ENCODE peak calls at places on chromosomes 13 and 19, in seven cellular contexts. V is hepatic stellate cell, B is heart left ventricle, E is hypothalamus, Y is RCC 7860, C is NCI-H1092, S is ascending aorta. I is an unnamed sample.
A peak's percentile ranks its signal among the peaks of the same experiment; 100 is the strongest.

GRCh38 chr13:114249062-114249461 is 14.4 kb downstream of the CDC16 start:
- DNase-seq in V (no peak), B (no peak), E (no peak), Y (no peak), C (no peak), S (no peak), I (no peak)

GRCh38 chr19:56748443-56748842 is 76.9 kb upstream of the ZNF835 start:
- DNase-seq in V (no peak), B (no peak), E (no peak), Y (no peak), C (no peak), S (no peak), I (peak; percentile 66)

GRCh38 chr19:54415208-54415900 is at the start of gene TTYH1:
- DNase-seq in V (peak; percentile 13), B (no peak), E (peak; percentile 73), Y (no peak), C (no peak), S (no peak), I (no peak)

GRCh38 chr19:15195987-15196682 is 4.7 kb downstream of the NOTCH3 start:
- DNase-seq in V (peak; percentile 52), B (no peak), E (no peak), Y (no peak), C (no peak), S (no peak), I (no peak)

GRCh38 chr19:35048911-35049411 is 7.4 kb downstream of the HPN start:
- DNase-seq in V (no peak), B (peak; percentile 67), E (peak; percentile 76), Y (no peak), C (no peak), S (no peak), I (peak; percentile 77)

GRCh38 chr19:35063940-35064818 is 22.7 kb downstream of the HPN start:
- DNase-seq in V (peak; percentile 51), B (no peak), E (no peak), Y (no peak), C (no peak), S (no peak), I (no peak)

GRCh38 chr13:113076681-113077401 is 28.8 kb upstream of the F7 start:
- DNase-seq in V (no peak), B (no peak), E (no peak), Y (no peak), C (no peak), S (no peak), I (no peak)

GRCh38 chr13:39781381-39781780 is 125.9 kb downstream of the COG6 start:
- DNase-seq in V (no peak), B (no peak), E (no peak), Y (no peak), C (no peak), S (no peak), I (no peak)

GRCh38 chr19:19083413-19084178 is 19.8 kb downstream of the SLC25A42 start:
- DNase-seq in V (no peak), B (peak; percentile 46), E (no peak), Y (no peak), C (no peak), S (no peak), I (no peak)

GRCh38 chr19:51131780-51132680 is 7.3 kb downstream of the SIGLEC9 start:
- DNase-seq in V (peak; percentile 66), B (peak; percentile 57), E (no peak), Y (no peak), C (no peak), S (no peak), I (no peak)

GRCh38 chr19:5526691-5527090 is 41.1 kb downstream of the TINCR start:
- DNase-seq in V (no peak), B (no peak), E (no peak), Y (no peak), C (no peak), S (no peak), I (no peak)

GRCh38 chr19:38369584-38369983 is 4.8 kb upstream of the PSMD8 start:
- DNase-seq in V (no peak), B (no peak), E (no peak), Y (no peak), C (no peak), S (no peak), I (no peak)

GRCh38 chr13:28046981-28047380 is 53.4 kb downstream of the FLT3 start:
- DNase-seq in V (peak; percentile 15), B (no peak), E (no peak), Y (peak; percentile 8), C (no peak), S (no peak), I (no peak)